ENCODE peak calls at places on chromosomes 5 and 9, in nine cellular contexts. Z is D341Med; C is neural crest cell; G is stimulated activated CD4-positive, alpha-beta T cell treated with anti-CD3 and anti-CD28 coated beads, Interleukin-1b, Interleukin-23, amount 100 ng/mL, for 4 hours; A is hippocampal formation; Y is bronchial epithelial cell; N is stromal cell of bone marrow; F is HEK293T; H is foreskin fibroblast. E is an unnamed sample.

GRCh38 chr9:109399258-109399767 is 78.5 kb upstream of the EPB41L4B start:
- DNase-seq in Z (no peak), C (no peak), G (no peak), A (no peak), Y (no peak), N (no peak), F (no peak), H (no peak), E (no peak)

GRCh38 chr5:157718529-157718928 is 12.7 kb upstream of the THG1L start:
- DNase-seq in Z (peak), C (no peak), G (no peak), A (peak), Y (peak), N (peak), F (peak), H (peak), E (no peak)

GRCh38 chr9:125189011-125189360 is 617 bp downstream of the PPP6C start:
- DNase-seq in Z (no peak), C (no peak), G (peak), A (no peak), Y (no peak), N (no peak), F (peak), H (peak), E (no peak)

GRCh38 chr9:115992834-115993233 is 160.8 kb upstream of the PAPPA start:
- DNase-seq in Z (no peak), C (no peak), G (no peak), A (no peak), Y (peak), N (no peak), F (no peak), H (peak), E (no peak)

GRCh38 chr9:117392992-117393391 is 21.9 kb downstream of the ASTN2 start:
- DNase-seq in Z (no peak), C (no peak), G (no peak), A (no peak), Y (no peak), N (no peak), F (no peak), H (no peak), E (no peak)

GRCh38 chr5:146331257-146331822 is 7.3 kb upstream of the POU4F3 start:
- DNase-seq in Z (no peak), C (no peak), G (no peak), A (no peak), Y (no peak), N (no peak), F (no peak), H (no peak), E (no peak)

GRCh38 chr9:138044485-138045383 is 167.2 kb downstream of the CACNA1B start:
- DNase-seq in Z (peak), C (no peak), G (no peak), A (peak), Y (no peak), N (no peak), F (no peak), H (no peak), E (peak)

GRCh38 chr9:4030751-4031150 is 269.1 kb downstream of the GLIS3 start:
- DNase-seq in Z (no peak), C (no peak), G (no peak), A (no peak), Y (no peak), N (no peak), F (no peak), H (no peak), E (no peak)

GRCh38 chr5:31496301-31496700 is 35.6 kb downstream of the DROSHA start:
- DNase-seq in Z (no peak), C (no peak), G (no peak), A (no peak), Y (no peak), N (no peak), F (no peak), H (peak), E (no peak)

GRCh38 chr5:6686916-6687409 is 26.3 kb upstream of the TENT4A start:
- DNase-seq in Z (no peak), C (peak), G (no peak), A (no peak), Y (peak), N (peak), F (no peak), H (peak), E (no peak)

GRCh38 chr5:61680247-61680646 is 348.2 kb downstream of the ZSWIM6 start:
- DNase-seq in Z (no peak), C (no peak), G (no peak), A (no peak), Y (no peak), N (no peak), F (no peak), H (no peak), E (no peak)